ENCODE peak calls at places on chromosomes 5 and 9, in five cellular contexts. One of them, this sample, is unnamed.

GRCh38 chr9:132283863-132284262 is 70.9 kb downstream of the SETX start:
- DNase-seq in H1: no peak
- DNase-seq in fibroblast of lung: peak; percentile 70
- DNase-seq in PC-3: no peak
- DNase-seq in endothelial cell of umbilical vein: no peak
- DNase-seq in this sample: no peak

GRCh38 chr9:85949591-85950335 is 8.8 kb downstream of the NAA35 start:
- DNase-seq in PC-3: no peak
- DNase-seq in endothelial cell of umbilical vein: peak; percentile 49
- DNase-seq in H1: no peak
- DNase-seq in fibroblast of lung: peak; percentile 19
- DNase-seq in this sample: no peak

GRCh38 chr9:2344436-2344835 is 277.2 kb upstream of the VLDLR start:
- DNase-seq in fibroblast of lung: peak; percentile 34
- DNase-seq in endothelial cell of umbilical vein: no peak
- DNase-seq in H1: no peak
- DNase-seq in PC-3: no peak
- DNase-seq in this sample: no peak

GRCh38 chr5:26749829-26750228 is 288.6 kb downstream of the CDH9 start:
- DNase-seq in endothelial cell of umbilical vein: no peak
- DNase-seq in PC-3: no peak
- DNase-seq in fibroblast of lung: no peak
- DNase-seq in H1: no peak
- DNase-seq in this sample: no peak

GRCh38 chr9:77486968-77487367 is 161.2 kb downstream of the GNA14 start:
- DNase-seq in H1: no peak
- DNase-seq in endothelial cell of umbilical vein: no peak
- DNase-seq in PC-3: peak; percentile 35
- DNase-seq in fibroblast of lung: peak; percentile 65
- DNase-seq in this sample: no peak

GRCh38 chr5:78734094-78734845 is 85.7 kb upstream of the LHFPL2 start:
- DNase-seq in PC-3: no peak
- DNase-seq in H1: no peak
- DNase-seq in fibroblast of lung: no peak
- DNase-seq in endothelial cell of umbilical vein: no peak
- DNase-seq in this sample: no peak

GRCh38 chr9:90578116-90578815 is 64.4 kb downstream of the DIRAS2 start:
- DNase-seq in PC-3: no peak
- DNase-seq in fibroblast of lung: no peak
- DNase-seq in endothelial cell of umbilical vein: no peak
- DNase-seq in H1: no peak
- DNase-seq in this sample: no peak

GRCh38 chr9:75892168-75892901 is 1.9 kb downstream of the PCSK5 start:
- DNase-seq in endothelial cell of umbilical vein: peak; percentile 6
- DNase-seq in H1: no peak
- DNase-seq in fibroblast of lung: peak; percentile 13
- DNase-seq in PC-3: no peak
- DNase-seq in this sample: no peak

GRCh38 chr9:124878518-124878917 is 16.6 kb downstream of the ARPC5L start:
- DNase-seq in endothelial cell of umbilical vein: no peak
- DNase-seq in H1: no peak
- DNase-seq in fibroblast of lung: no peak
- DNase-seq in PC-3: no peak
- DNase-seq in this sample: no peak

GRCh38 chr5:159156839-159157238 is 52.5 kb downstream of the RNF145 start:
- DNase-seq in PC-3: peak; percentile 73
- DNase-seq in H1: no peak
- DNase-seq in endothelial cell of umbilical vein: peak; percentile 70
- DNase-seq in fibroblast of lung: peak; percentile 64
- DNase-seq in this sample: peak; percentile 40

GRCh38 chr9:82745919-82746318 is 317.0 kb downstream of the RASEF start:
- DNase-seq in H1: no peak
- DNase-seq in fibroblast of lung: no peak
- DNase-seq in endothelial cell of umbilical vein: no peak
- DNase-seq in PC-3: no peak
- DNase-seq in this sample: no peak

GRCh38 chr5:115068239-115069086 is 101.2 kb downstream of the TRIM36 start:
- DNase-seq in fibroblast of lung: peak; percentile 34
- DNase-seq in endothelial cell of umbilical vein: peak; percentile 10
- DNase-seq in PC-3: peak; percentile 56
- DNase-seq in H1: no peak
- DNase-seq in this sample: no peak

GRCh38 chr5:68270576-68270975 is 55.0 kb downstream of the PIK3R1 start:
- DNase-seq in PC-3: no peak
- DNase-seq in fibroblast of lung: no peak
- DNase-seq in H1: no peak
- DNase-seq in endothelial cell of umbilical vein: no peak
- DNase-seq in this sample: no peak

GRCh38 chr9:135282001-135282731 is 194.7 kb downstream of the OLFM1 start:
- DNase-seq in fibroblast of lung: peak; percentile 5
- DNase-seq in H1: no peak
- DNase-seq in PC-3: peak; percentile 65
- DNase-seq in endothelial cell of umbilical vein: no peak
- DNase-seq in this sample: peak; percentile 5

GRCh38 chr5:73444499-73445432 is 3.8 kb downstream of the FOXD1 start:
- DNase-seq in endothelial cell of umbilical vein: no peak
- DNase-seq in H1: no peak
- DNase-seq in fibroblast of lung: peak; percentile 49
- DNase-seq in PC-3: no peak
- DNase-seq in this sample: no peak

GRCh38 chr5:3051400-3051799 is 299.9 kb upstream of the IRX2 start:
- DNase-seq in H1: no peak
- DNase-seq in fibroblast of lung: no peak
- DNase-seq in PC-3: no peak
- DNase-seq in endothelial cell of umbilical vein: no peak
- DNase-seq in this sample: no peak

GRCh38 chr5:93595420-93596136 is 12.6 kb downstream of the NR2F1 start:
- DNase-seq in PC-3: no peak
- DNase-seq in endothelial cell of umbilical vein: no peak
- DNase-seq in H1: no peak
- DNase-seq in fibroblast of lung: no peak
- DNase-seq in this sample: no peak

GRCh38 chr5:142290574-142291299 is 34.1 kb downstream of the SPRY4 start:
- DNase-seq in endothelial cell of umbilical vein: peak; percentile 59
- DNase-seq in PC-3: peak; percentile 64
- DNase-seq in fibroblast of lung: peak; percentile 70
- DNase-seq in H1: no peak
- DNase-seq in this sample: no peak

GRCh38 chr5:140796718-140797095 is 2.1 kb downstream of the PCDHA2 start:
- DNase-seq in PC-3: no peak
- DNase-seq in fibroblast of lung: no peak
- DNase-seq in H1: no peak
- DNase-seq in endothelial cell of umbilical vein: no peak
- DNase-seq in this sample: no peak
- H3K9me3 ChIP-seq in PC-3: peaks cover 9% of the 10 kb centered on the region
- H3K9me3 ChIP-seq in fibroblast of lung: no peaks in the 10 kb centered on the region
- H3K9me3 ChIP-seq in H1: peaks cover 3% of the 10 kb centered on the region
- H3K9me3 ChIP-seq in endothelial cell of umbilical vein: no peaks in the 10 kb centered on the region
- H3K9me3 ChIP-seq in this sample: peaks cover 12% of the 10 kb centered on the region

DNA sequence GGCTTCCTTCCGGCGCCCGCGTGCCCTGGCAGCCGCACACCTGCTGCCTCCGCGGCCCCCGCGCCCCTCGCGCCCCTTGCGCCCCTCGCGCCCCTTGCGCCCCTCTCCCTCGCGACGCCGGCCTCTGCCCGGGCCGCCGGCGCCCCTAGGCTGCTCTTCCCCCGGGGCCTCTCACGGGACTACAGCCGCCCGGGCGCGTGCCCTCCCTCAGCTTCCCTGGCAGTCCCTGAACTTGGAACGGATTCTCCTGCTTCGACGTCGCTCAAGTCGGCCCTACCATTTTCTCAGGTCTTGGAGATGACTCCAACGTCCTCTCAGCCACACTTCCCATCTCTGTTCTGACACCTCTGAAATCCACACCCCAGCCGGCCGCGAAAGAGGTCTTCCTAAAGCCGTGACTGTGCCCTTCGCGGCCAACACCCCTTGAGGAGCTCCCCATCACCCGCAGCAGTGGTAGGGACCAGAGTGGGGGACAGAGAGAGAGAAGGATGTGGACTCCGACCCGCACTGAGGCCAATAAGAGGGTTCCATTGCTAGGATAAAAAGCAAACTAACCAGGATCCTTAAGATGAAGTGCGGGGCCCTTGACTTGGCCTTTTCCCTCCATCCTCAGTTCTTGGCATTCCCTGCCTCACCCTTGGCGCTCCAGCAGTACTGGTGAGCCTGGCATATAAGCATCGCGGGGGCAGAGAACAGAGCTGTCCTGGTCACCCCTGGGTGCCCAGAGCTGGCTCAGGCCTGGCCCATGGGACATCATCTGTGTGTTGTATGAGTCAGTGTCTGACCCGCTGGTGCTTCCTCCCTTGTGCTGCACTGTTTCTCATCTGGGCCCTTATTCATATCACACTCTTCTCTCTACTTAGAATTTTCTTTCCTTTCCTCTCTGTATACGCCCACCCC is 38.6 kb upstream of the GARNL3 start:
- DNase-seq in H1: no peak
- DNase-seq in fibroblast of lung: no peak
- DNase-seq in PC-3: peak; percentile 22
- DNase-seq in endothelial cell of umbilical vein: no peak
- DNase-seq in this sample: no peak
- TF ChIP-seq EZH2 in H1: peak; percentile 36
- TF ChIP-seq EZH2 in fibroblast of lung: peak; percentile 21
- TF ChIP-seq EZH2 in PC-3: no peak
- TF ChIP-seq EZH2 in endothelial cell of umbilical vein: no peak
- TF ChIP-seq EZH2 in this sample: no peak

GRCh38 chr9:116359958-116360357 is 206.4 kb downstream of the PAPPA start:
- DNase-seq in endothelial cell of umbilical vein: no peak
- DNase-seq in H1: no peak
- DNase-seq in PC-3: no peak
- DNase-seq in fibroblast of lung: no peak
- DNase-seq in this sample: no peak
- H3K79me2 ChIP-seq in endothelial cell of umbilical vein: no peaks in the 10 kb centered on the region
- H3K79me2 ChIP-seq in H1: no peaks in the 10 kb centered on the region
- H3K79me2 ChIP-seq in PC-3: no peaks in the 10 kb centered on the region
- H3K79me2 ChIP-seq in fibroblast of lung: no peaks in the 10 kb centered on the region
- H3K79me2 ChIP-seq in this sample: no peaks in the 10 kb centered on the region

GRCh38 chr5:150895431-150896428 is 9.1 kb downstream of the ZNF300 start:
- DNase-seq in PC-3: no peak
- DNase-seq in H1: no peak
- DNase-seq in endothelial cell of umbilical vein: no peak
- DNase-seq in fibroblast of lung: no peak
- DNase-seq in this sample: no peak
- H3K9me3 ChIP-seq in PC-3: peaks cover 93% of the 10 kb centered on the region
- H3K9me3 ChIP-seq in H1: peaks cover 85% of the 10 kb centered on the region
- H3K9me3 ChIP-seq in endothelial cell of umbilical vein: peaks cover 29% of the 10 kb centered on the region
- H3K9me3 ChIP-seq in fibroblast of lung: peaks cover 3% of the 10 kb centered on the region
- H3K9me3 ChIP-seq in this sample: peaks cover 44% of the 10 kb centered on the region

GRCh38 chr9:129623331-129623730 is 2.4 kb upstream of the C9orf50 start:
- DNase-seq in endothelial cell of umbilical vein: no peak
- DNase-seq in PC-3: no peak
- DNase-seq in fibroblast of lung: peak; percentile 67
- DNase-seq in H1: no peak
- DNase-seq in this sample: no peak

GRCh38 chr9:129624168-129624759 is 1.7 kb upstream of the NTMT1 start:
- DNase-seq in endothelial cell of umbilical vein: peak; percentile 49
- DNase-seq in PC-3: peak; percentile 58
- DNase-seq in fibroblast of lung: no peak
- DNase-seq in H1: no peak
- DNase-seq in this sample: no peak

GRCh38 chr9:129617167-129617566 is 3.7 kb downstream of the C9orf50 start:
- DNase-seq in H1: no peak
- DNase-seq in fibroblast of lung: peak; percentile 82
- DNase-seq in endothelial cell of umbilical vein: peak; percentile 31
- DNase-seq in PC-3: peak; percentile 54
- DNase-seq in this sample: peak; percentile 54

GRCh38 chr9:129620669-129621295 is at the start of gene C9orf50:
- DNase-seq in endothelial cell of umbilical vein: no peak
- DNase-seq in H1: no peak
- DNase-seq in PC-3: no peak
- DNase-seq in fibroblast of lung: no peak
- DNase-seq in this sample: no peak

GRCh38 chr9:129619787-129620668 is 873 bp downstream of the C9orf50 start:
- DNase-seq in fibroblast of lung: peak; percentile 51
- DNase-seq in PC-3: no peak
- DNase-seq in endothelial cell of umbilical vein: no peak
- DNase-seq in H1: no peak
- DNase-seq in this sample: no peak
- TF ChIP-seq EZH2 in fibroblast of lung: no peak
- TF ChIP-seq EZH2 in PC-3: no peak
- TF ChIP-seq EZH2 in endothelial cell of umbilical vein: peak; percentile 34
- TF ChIP-seq EZH2 in H1: peak; percentile 68
- TF ChIP-seq EZH2 in this sample: no peak

GRCh38 chr5:154794525-154795234 is 39.5 kb downstream of the LARP1 start:
- DNase-seq in H1: no peak
- DNase-seq in endothelial cell of umbilical vein: no peak
- DNase-seq in fibroblast of lung: peak; percentile 81
- DNase-seq in PC-3: no peak
- DNase-seq in this sample: no peak

GRCh38 chr5:154788212-154788611 is 33.0 kb downstream of the LARP1 start:
- DNase-seq in endothelial cell of umbilical vein: no peak
- DNase-seq in fibroblast of lung: no peak
- DNase-seq in H1: no peak
- DNase-seq in PC-3: no peak
- DNase-seq in this sample: no peak

GRCh38 chr5:154793599-154794524 is 38.7 kb downstream of the LARP1 start:
- DNase-seq in fibroblast of lung: peak; percentile 42
- DNase-seq in PC-3: no peak
- DNase-seq in H1: no peak
- DNase-seq in endothelial cell of umbilical vein: peak; percentile 45
- DNase-seq in this sample: no peak

GRCh38 chr5:154795235-154795596 is 40.0 kb downstream of the LARP1 start:
- DNase-seq in PC-3: no peak
- DNase-seq in fibroblast of lung: no peak
- DNase-seq in H1: no peak
- DNase-seq in endothelial cell of umbilical vein: no peak
- DNase-seq in this sample: no peak

GRCh38 chr5:154791535-154791934 is 36.4 kb downstream of the LARP1 start:
- DNase-seq in H1: no peak
- DNase-seq in PC-3: no peak
- DNase-seq in fibroblast of lung: no peak
- DNase-seq in endothelial cell of umbilical vein: no peak
- DNase-seq in this sample: no peak
- H3K79me2 ChIP-seq in H1: peaks cover 24% of the 10 kb centered on the region
- H3K79me2 ChIP-seq in PC-3: peaks cover 40% of the 10 kb centered on the region
- H3K79me2 ChIP-seq in fibroblast of lung: peaks cover 41% of the 10 kb centered on the region
- H3K79me2 ChIP-seq in endothelial cell of umbilical vein: peaks cover 55% of the 10 kb centered on the region
- H3K79me2 ChIP-seq in this sample: peaks cover 63% of the 10 kb centered on the region

DNA sequence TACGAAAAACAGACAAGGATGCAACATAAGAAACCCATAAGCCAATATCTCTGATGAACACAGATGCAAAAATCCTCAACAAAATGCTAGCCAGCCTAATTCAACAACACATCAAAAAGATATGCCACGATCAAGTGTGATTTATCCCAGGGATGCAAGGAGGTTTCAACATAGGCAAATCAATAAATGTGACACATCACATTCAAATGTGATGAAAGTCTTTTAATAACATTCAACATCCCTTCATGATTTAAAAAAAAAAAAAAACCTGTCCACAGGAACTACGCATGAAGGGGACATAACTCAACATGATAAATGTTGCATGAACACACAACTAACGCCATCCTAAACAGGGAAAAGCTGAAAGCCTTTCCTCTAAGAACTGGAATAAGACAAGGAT is 102.2 kb downstream of the PLPP1 start:
- DNase-seq in H1: no peak
- DNase-seq in endothelial cell of umbilical vein: no peak
- DNase-seq in PC-3: peak; percentile 32
- DNase-seq in fibroblast of lung: no peak
- DNase-seq in this sample: no peak
- H3K9me3 ChIP-seq in H1: peaks cover 15% of the 10 kb centered on the region
- H3K9me3 ChIP-seq in endothelial cell of umbilical vein: no peaks in the 10 kb centered on the region
- H3K9me3 ChIP-seq in PC-3: no peaks in the 10 kb centered on the region
- H3K9me3 ChIP-seq in fibroblast of lung: no peaks in the 10 kb centered on the region
- H3K9me3 ChIP-seq in this sample: no peaks in the 10 kb centered on the region